ENCODE peak calls at places on chromosomes 13 and 19, in five cellular contexts. B, C, A, F and P are unnamed samples.
A peak's percentile ranks its signal among the peaks of the same experiment; 100 is the strongest.

GRCh38 chr19:13847900-13848677 is 28.8 kb upstream of the NANOS3 start:
- DNase-seq in B (no peak), C (no peak), A (no peak), F (no peak), P (no peak)

GRCh38 chr13:33787051-33787591 is 30.8 kb upstream of the RFC3 start:
- DNase-seq in B (no peak), C (peak; percentile 7), A (no peak), F (no peak), P (no peak)

GRCh38 chr13:29883941-29884518 is 33.6 kb upstream of the UBL3 start:
- DNase-seq in B (no peak), C (no peak), A (no peak), F (no peak), P (peak; percentile 63)

GRCh38 chr13:92963029-92963428 is 263.6 kb upstream of the GPC6 start:
- DNase-seq in B (peak; percentile 24), C (peak; percentile 34), A (no peak), F (no peak), P (no peak)

GRCh38 chr13:48551329-48551728 is 18.4 kb upstream of the RCBTB2 start:
- DNase-seq in B (no peak), C (no peak), A (no peak), F (no peak), P (no peak)

GRCh38 chr19:33905473-33905936 is 108.8 kb downstream of the KCTD15 start:
- DNase-seq in B (peak; percentile 10), C (no peak), A (no peak), F (peak; percentile 49), P (no peak)

GRCh38 chr19:21328402-21328801 is 808 bp downstream of the ZNF708 start:
- DNase-seq in B (no peak), C (no peak), A (no peak), F (no peak), P (peak; percentile 9)

GRCh38 chr13:26707122-26708006 is 53.2 kb downstream of the GPR12 start:
- DNase-seq in B (peak; percentile 63), C (peak; percentile 57), A (peak; percentile 10), F (no peak), P (peak; percentile 64)

GRCh38 chr13:51635137-51635878 is 51.0 kb downstream of the WDFY2 start:
- DNase-seq in B (no peak), C (no peak), A (no peak), F (no peak), P (no peak)

GRCh38 chr13:52599037-52599852 is 43.0 kb upstream of the HNRNPA1L2 start:
- DNase-seq in B (no peak), C (peak; percentile 79), A (no peak), F (no peak), P (peak; percentile 87)

GRCh38 chr19:29673451-29674371 is 8.4 kb downstream of the PLEKHF1 start:
- DNase-seq in B (no peak), C (no peak), A (no peak), F (no peak), P (no peak)

GRCh38 chr19:38062959-38063786 is 156.2 kb downstream of the SIPA1L3 start:
- DNase-seq in B (no peak), C (peak; percentile 22), A (no peak), F (peak; percentile 34), P (no peak)

GRCh38 chr19:39890755-39891551 is 43.5 kb downstream of the FCGBP start:
- DNase-seq in B (no peak), C (no peak), A (no peak), F (no peak), P (no peak)

GRCh38 chr19:52527134-52527953 is at the start of gene ZNF808:
- DNase-seq in B (peak; percentile 93), C (peak; percentile 91), A (peak; percentile 63), F (peak; percentile 96), P (peak; percentile 84)

GRCh38 chr19:32594021-32594420 is 13.0 kb downstream of the PDCD5 start:
- DNase-seq in B (no peak), C (no peak), A (no peak), F (no peak), P (no peak)
- TF ChIP-seq CTCF in B (no peak), C (no peak), A (no peak), F (no peak), P (no peak)

GRCh38 chr13:112603641-112604220 is 15.8 kb upstream of the TUBGCP3 start:
- DNase-seq in B (peak; percentile 10), C (no peak), A (no peak), F (no peak), P (peak; percentile 81)
- H3K4me3 ChIP-seq in B (no peak overlapping the region), C (no peak overlapping the region), A (no peak overlapping the region), F (no peak overlapping the region), P (peak overlapping the region; percentile 35)

GRCh38 chr13:32378012-32378411 is 49.9 kb downstream of the N4BP2L1 start:
- DNase-seq in B (no peak), C (peak; percentile 6), A (no peak), F (no peak), P (peak; percentile 14)

GRCh38 chr13:32385369-32385768 is 42.6 kb downstream of the N4BP2L1 start:
- DNase-seq in B (no peak), C (no peak), A (no peak), F (no peak), P (no peak)

GRCh38 chr13:32383836-32384618 is 43.9 kb downstream of the N4BP2L1 start:
- DNase-seq in B (no peak), C (no peak), A (no peak), F (no peak), P (no peak)

GRCh38 chr13:32384702-32385101 is 43.2 kb downstream of the N4BP2L1 start:
- DNase-seq in B (no peak), C (no peak), A (no peak), F (no peak), P (no peak)

DNA sequence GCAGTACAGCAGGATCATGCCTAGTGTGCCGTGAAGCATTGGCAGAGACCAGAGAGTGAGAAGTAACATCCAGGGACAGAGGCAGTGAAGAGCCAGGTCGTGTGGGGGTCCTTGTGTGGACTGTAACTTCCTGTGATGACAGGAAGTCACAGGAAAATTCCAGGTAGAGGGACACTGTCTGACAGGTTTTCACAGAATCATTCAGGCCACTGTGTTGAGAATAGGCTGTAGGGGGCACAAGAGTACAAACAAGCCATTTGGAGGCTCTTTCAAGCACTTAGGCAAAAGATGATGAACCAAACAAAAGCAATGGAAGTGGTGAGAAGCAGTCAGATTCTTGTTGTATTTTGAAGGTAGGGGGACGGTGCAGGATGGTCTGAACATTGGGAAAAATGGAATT is 46.4 kb downstream of the N4BP2L1 start:
- DNase-seq in B (peak; percentile 4), C (peak; percentile 39), A (no peak), F (no peak), P (peak; percentile 61)
- TF ChIP-seq CTCF in B (peak; percentile 43), C (peak; percentile 53), A (peak; percentile 57), F (peak; percentile 61), P (peak; percentile 72)

GRCh38 chr13:113816248-113816924 is 47.5 kb downstream of the GAS6 start:
- DNase-seq in B (peak; percentile 37), C (peak; percentile 48), A (no peak), F (no peak), P (no peak)

GRCh38 chr13:113816925-113817859 is 46.7 kb downstream of the GAS6 start:
- DNase-seq in B (peak; percentile 81), C (peak; percentile 81), A (peak; percentile 66), F (peak; percentile 96), P (peak; percentile 84)

GRCh38 chr13:113814435-113814821 is 49.4 kb downstream of the GAS6 start:
- DNase-seq in B (peak; percentile 22), C (no peak), A (no peak), F (peak; percentile 40), P (peak; percentile 57)

GRCh38 chr13:113813749-113814434 is 50.0 kb downstream of the GAS6 start:
- DNase-seq in B (no peak), C (no peak), A (no peak), F (peak; percentile 62), P (peak; percentile 65)

DNA sequence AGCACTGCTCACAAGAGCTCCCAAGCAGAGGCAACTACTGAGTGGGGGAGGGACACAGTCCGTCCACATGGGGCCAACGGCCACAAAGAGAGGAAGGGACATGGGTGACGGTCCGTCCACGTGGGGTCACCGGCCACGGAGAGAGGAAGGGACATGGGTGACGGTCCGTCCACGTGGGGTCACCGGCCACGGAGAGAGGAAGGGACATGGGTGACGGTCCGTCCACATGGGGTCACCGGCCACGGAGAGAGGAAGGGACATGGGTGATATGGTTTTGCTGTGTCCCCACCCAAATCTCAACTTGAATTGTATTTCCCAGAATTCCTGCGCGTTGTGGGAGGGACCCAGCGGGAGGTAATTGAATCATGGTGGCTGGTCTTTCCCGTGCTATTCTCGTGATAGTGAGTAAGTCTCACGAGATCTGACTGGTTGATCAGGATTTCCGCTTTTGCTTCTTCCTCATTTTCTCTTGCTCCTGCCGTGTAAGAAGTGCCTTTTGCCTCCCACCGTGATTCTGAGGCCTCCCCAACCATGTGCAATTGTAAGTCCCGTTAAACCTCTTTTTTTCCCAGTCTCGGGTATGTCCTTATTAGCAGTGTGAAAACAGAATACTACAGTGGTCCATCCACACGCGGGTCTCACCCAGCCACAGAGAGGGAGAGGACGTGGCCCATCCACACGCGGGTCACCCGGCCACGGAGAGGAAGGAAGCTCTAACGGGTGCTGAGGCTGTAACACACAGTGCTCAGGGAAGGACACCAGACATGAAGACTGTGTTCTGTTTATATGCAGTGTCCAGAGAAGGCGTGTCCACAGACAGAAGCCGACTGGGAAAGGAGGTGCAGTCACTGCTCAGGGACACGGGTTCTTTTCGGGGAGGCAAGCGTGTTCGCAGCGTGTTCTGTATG is 48.5 kb downstream of the GAS6 start:
- DNase-seq in B (peak; percentile 42), C (no peak), A (no peak), F (no peak), P (no peak)
- H3K4me3 ChIP-seq in B (peak overlapping the region; percentile 74), C (peak overlapping the region; percentile 2), A (no peak overlapping the region), F (no peak overlapping the region), P (no peak overlapping the region)

GRCh38 chr19:48560095-48560530 is 8.1 kb downstream of the SULT2B1 start:
- DNase-seq in B (no peak), C (peak; percentile 18), A (no peak), F (no peak), P (no peak)
- TF ChIP-seq CTCF in B (no peak), C (peak; percentile 2), A (no peak), F (no peak), P (no peak)

DNA sequence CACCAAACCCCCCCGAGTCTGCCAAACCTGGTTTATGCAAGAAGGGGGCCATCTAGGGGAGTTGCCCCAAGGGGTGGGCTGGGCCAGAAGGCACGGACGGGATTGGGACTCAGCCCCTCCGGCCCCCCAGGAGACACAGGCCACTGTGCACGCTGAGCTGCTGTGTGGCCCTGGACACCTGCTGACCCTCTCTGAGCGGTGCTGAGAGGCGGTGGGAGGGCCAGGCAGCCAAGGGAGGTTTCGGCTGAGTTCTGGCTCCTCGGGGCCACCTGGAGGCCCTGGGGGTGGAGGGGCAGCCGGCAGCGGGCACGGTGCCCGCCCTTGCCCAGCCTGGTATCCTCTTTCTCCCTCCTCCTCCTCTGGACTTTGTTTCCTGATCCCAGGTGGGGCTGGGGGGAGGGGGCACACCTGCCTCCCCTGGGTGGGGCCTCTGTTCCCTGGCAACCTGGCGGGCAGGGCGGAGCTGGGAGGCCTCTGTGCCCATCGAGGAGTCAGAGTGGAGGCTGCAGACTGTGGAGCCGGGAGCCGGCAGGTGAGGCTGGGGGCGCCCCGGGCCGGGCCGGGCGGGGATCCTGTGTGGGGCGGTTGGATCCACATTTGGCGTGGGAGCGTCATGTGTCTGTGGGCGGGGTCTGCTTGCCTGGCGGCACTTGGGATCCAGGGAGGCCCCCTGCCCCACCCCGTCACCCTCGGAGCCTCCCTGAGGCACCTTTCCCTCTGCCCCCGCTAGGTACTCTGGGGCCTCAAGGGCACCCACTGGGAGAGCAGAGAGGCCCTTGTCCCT is at the start of gene MISP:
- DNase-seq in B (peak; percentile 84), C (no peak), A (no peak), F (peak; percentile 71), P (no peak)
- H3K4me3 ChIP-seq in B (peak within 1 kb of the TSS; percentile 88), C (no peak within 1 kb of the TSS), A (no peak within 1 kb of the TSS), F (no peak within 1 kb of the TSS), P (no peak within 1 kb of the TSS)